ENCODE peak calls at places on chromosome 9, in seven cellular contexts. One of them, this sample, is unnamed.

GRCh38 chr9:119164716-119165115 is 204.5 kb downstream of the BRINP1 start:
- DNase-seq in neuronal stem cell: no peak
- DNase-seq in left ventricle myocardium inferior: no peak
- DNase-seq in sigmoid colon: no peak
- DNase-seq in NCI-H774: peak
- DNase-seq in activated CD4-positive, alpha-beta memory T cell treated with anti-CD3 and anti-CD28 coated beads, Interleukin-2, amount 10 ng/mL, durations not matched to agents 7 days and 5 days: no peak
- DNase-seq in H1: no peak
- DNase-seq in this sample: no peak

GRCh38 chr9:112074250-112075008 is 100.7 kb downstream of the SUSD1 start:
- DNase-seq in neuronal stem cell: peak
- DNase-seq in left ventricle myocardium inferior: peak
- DNase-seq in sigmoid colon: peak
- DNase-seq in NCI-H774: peak
- DNase-seq in activated CD4-positive, alpha-beta memory T cell treated with anti-CD3 and anti-CD28 coated beads, Interleukin-2, amount 10 ng/mL, durations not matched to agents 7 days and 5 days: peak
- DNase-seq in H1: peak
- DNase-seq in this sample: peak

GRCh38 chr9:112487008-112487798 is 576 bp downstream of the KIAA1958 start:
- DNase-seq in neuronal stem cell: peak
- DNase-seq in left ventricle myocardium inferior: peak
- DNase-seq in sigmoid colon: peak
- DNase-seq in NCI-H774: peak
- DNase-seq in activated CD4-positive, alpha-beta memory T cell treated with anti-CD3 and anti-CD28 coated beads, Interleukin-2, amount 10 ng/mL, durations not matched to agents 7 days and 5 days: peak
- DNase-seq in H1: peak
- DNase-seq in this sample: peak

GRCh38 chr9:20640331-20641187 is 18.3 kb upstream of the MLLT3 start:
- DNase-seq in neuronal stem cell: no peak
- DNase-seq in left ventricle myocardium inferior: peak
- DNase-seq in sigmoid colon: peak
- DNase-seq in NCI-H774: no peak
- DNase-seq in activated CD4-positive, alpha-beta memory T cell treated with anti-CD3 and anti-CD28 coated beads, Interleukin-2, amount 10 ng/mL, durations not matched to agents 7 days and 5 days: peak
- DNase-seq in H1: no peak
- DNase-seq in this sample: peak

GRCh38 chr9:36161187-36161586 is 8.0 kb upstream of the CCIN start:
- DNase-seq in neuronal stem cell: no peak
- DNase-seq in left ventricle myocardium inferior: no peak
- DNase-seq in sigmoid colon: no peak
- DNase-seq in NCI-H774: no peak
- DNase-seq in activated CD4-positive, alpha-beta memory T cell treated with anti-CD3 and anti-CD28 coated beads, Interleukin-2, amount 10 ng/mL, durations not matched to agents 7 days and 5 days: no peak
- DNase-seq in H1: no peak
- DNase-seq in this sample: no peak

GRCh38 chr9:85067792-85068191 is 398.3 kb downstream of the NTRK2 start:
- DNase-seq in neuronal stem cell: no peak
- DNase-seq in left ventricle myocardium inferior: no peak
- DNase-seq in sigmoid colon: no peak
- DNase-seq in NCI-H774: no peak
- DNase-seq in activated CD4-positive, alpha-beta memory T cell treated with anti-CD3 and anti-CD28 coated beads, Interleukin-2, amount 10 ng/mL, durations not matched to agents 7 days and 5 days: no peak
- DNase-seq in H1: no peak
- DNase-seq in this sample: no peak

GRCh38 chr9:128056887-128057723 is 10.0 kb downstream of the NAIF1 start:
- DNase-seq in neuronal stem cell: no peak
- DNase-seq in left ventricle myocardium inferior: no peak
- DNase-seq in sigmoid colon: no peak
- DNase-seq in NCI-H774: peak
- DNase-seq in activated CD4-positive, alpha-beta memory T cell treated with anti-CD3 and anti-CD28 coated beads, Interleukin-2, amount 10 ng/mL, durations not matched to agents 7 days and 5 days: no peak
- DNase-seq in H1: no peak
- DNase-seq in this sample: no peak

GRCh38 chr9:96875460-96876142 is 21.3 kb upstream of the ZNF782 start:
- DNase-seq in neuronal stem cell: peak
- DNase-seq in left ventricle myocardium inferior: peak
- DNase-seq in sigmoid colon: no peak
- DNase-seq in NCI-H774: peak
- DNase-seq in activated CD4-positive, alpha-beta memory T cell treated with anti-CD3 and anti-CD28 coated beads, Interleukin-2, amount 10 ng/mL, durations not matched to agents 7 days and 5 days: peak
- DNase-seq in H1: peak
- DNase-seq in this sample: no peak

GRCh38 chr9:82553654-82554366 is 509.1 kb downstream of the RASEF start:
- DNase-seq in neuronal stem cell: no peak
- DNase-seq in left ventricle myocardium inferior: no peak
- DNase-seq in sigmoid colon: no peak
- DNase-seq in NCI-H774: no peak
- DNase-seq in activated CD4-positive, alpha-beta memory T cell treated with anti-CD3 and anti-CD28 coated beads, Interleukin-2, amount 10 ng/mL, durations not matched to agents 7 days and 5 days: no peak
- DNase-seq in H1: no peak
- DNase-seq in this sample: no peak

GRCh38 chr9:18474778-18475177 is 825 bp downstream of the ADAMTSL1 start:
- DNase-seq in neuronal stem cell: no peak
- DNase-seq in left ventricle myocardium inferior: no peak
- DNase-seq in sigmoid colon: no peak
- DNase-seq in NCI-H774: no peak
- DNase-seq in activated CD4-positive, alpha-beta memory T cell treated with anti-CD3 and anti-CD28 coated beads, Interleukin-2, amount 10 ng/mL, durations not matched to agents 7 days and 5 days: no peak
- DNase-seq in H1: no peak
- DNase-seq in this sample: no peak

GRCh38 chr9:7150153-7150890 is 392.5 kb downstream of the KDM4C start:
- DNase-seq in neuronal stem cell: no peak
- DNase-seq in left ventricle myocardium inferior: no peak
- DNase-seq in sigmoid colon: no peak
- DNase-seq in NCI-H774: no peak
- DNase-seq in activated CD4-positive, alpha-beta memory T cell treated with anti-CD3 and anti-CD28 coated beads, Interleukin-2, amount 10 ng/mL, durations not matched to agents 7 days and 5 days: peak
- DNase-seq in H1: no peak
- DNase-seq in this sample: no peak

GRCh38 chr9:14895806-14896205 is 14.4 kb downstream of the FREM1 start:
- DNase-seq in neuronal stem cell: no peak
- DNase-seq in left ventricle myocardium inferior: no peak
- DNase-seq in sigmoid colon: no peak
- DNase-seq in NCI-H774: no peak
- DNase-seq in activated CD4-positive, alpha-beta memory T cell treated with anti-CD3 and anti-CD28 coated beads, Interleukin-2, amount 10 ng/mL, durations not matched to agents 7 days and 5 days: no peak
- DNase-seq in H1: no peak
- DNase-seq in this sample: no peak

GRCh38 chr9:106479679-106480078 is 383.3 kb upstream of the ZNF462 start:
- DNase-seq in neuronal stem cell: no peak
- DNase-seq in left ventricle myocardium inferior: no peak
- DNase-seq in sigmoid colon: no peak
- DNase-seq in NCI-H774: no peak
- DNase-seq in activated CD4-positive, alpha-beta memory T cell treated with anti-CD3 and anti-CD28 coated beads, Interleukin-2, amount 10 ng/mL, durations not matched to agents 7 days and 5 days: no peak
- DNase-seq in H1: no peak
- DNase-seq in this sample: no peak

GRCh38 chr9:90631964-90632363 is 10.7 kb downstream of the DIRAS2 start:
- DNase-seq in neuronal stem cell: no peak
- DNase-seq in left ventricle myocardium inferior: no peak
- DNase-seq in sigmoid colon: no peak
- DNase-seq in NCI-H774: no peak
- DNase-seq in activated CD4-positive, alpha-beta memory T cell treated with anti-CD3 and anti-CD28 coated beads, Interleukin-2, amount 10 ng/mL, durations not matched to agents 7 days and 5 days: no peak
- DNase-seq in H1: no peak
- DNase-seq in this sample: no peak

GRCh38 chr9:37650873-37651768 is at the start of gene FRMPD1:
- DNase-seq in neuronal stem cell: no peak
- DNase-seq in left ventricle myocardium inferior: peak
- DNase-seq in sigmoid colon: peak
- DNase-seq in NCI-H774: peak
- DNase-seq in activated CD4-positive, alpha-beta memory T cell treated with anti-CD3 and anti-CD28 coated beads, Interleukin-2, amount 10 ng/mL, durations not matched to agents 7 days and 5 days: peak
- DNase-seq in H1: peak
- DNase-seq in this sample: peak

GRCh38 chr9:132838291-132838690 is 39.8 kb downstream of the AK8 start:
- DNase-seq in neuronal stem cell: no peak
- DNase-seq in left ventricle myocardium inferior: no peak
- DNase-seq in sigmoid colon: peak
- DNase-seq in NCI-H774: no peak
- DNase-seq in activated CD4-positive, alpha-beta memory T cell treated with anti-CD3 and anti-CD28 coated beads, Interleukin-2, amount 10 ng/mL, durations not matched to agents 7 days and 5 days: no peak
- DNase-seq in H1: no peak
- DNase-seq in this sample: no peak

GRCh38 chr9:38243993-38244392 is 148.5 kb upstream of the ALDH1B1 start:
- DNase-seq in neuronal stem cell: no peak
- DNase-seq in left ventricle myocardium inferior: no peak
- DNase-seq in sigmoid colon: no peak
- DNase-seq in NCI-H774: no peak
- DNase-seq in activated CD4-positive, alpha-beta memory T cell treated with anti-CD3 and anti-CD28 coated beads, Interleukin-2, amount 10 ng/mL, durations not matched to agents 7 days and 5 days: no peak
- DNase-seq in H1: peak
- DNase-seq in this sample: no peak

GRCh38 chr9:84493284-84493947 is 152.9 kb upstream of the SLC28A3 start:
- DNase-seq in neuronal stem cell: no peak
- DNase-seq in left ventricle myocardium inferior: no peak
- DNase-seq in sigmoid colon: peak
- DNase-seq in NCI-H774: no peak
- DNase-seq in activated CD4-positive, alpha-beta memory T cell treated with anti-CD3 and anti-CD28 coated beads, Interleukin-2, amount 10 ng/mL, durations not matched to agents 7 days and 5 days: no peak
- DNase-seq in H1: peak
- DNase-seq in this sample: no peak

GRCh38 chr9:91515074-91515687 is 91.5 kb upstream of the NFIL3 start:
- DNase-seq in neuronal stem cell: no peak
- DNase-seq in left ventricle myocardium inferior: peak
- DNase-seq in sigmoid colon: no peak
- DNase-seq in NCI-H774: peak
- DNase-seq in activated CD4-positive, alpha-beta memory T cell treated with anti-CD3 and anti-CD28 coated beads, Interleukin-2, amount 10 ng/mL, durations not matched to agents 7 days and 5 days: no peak
- DNase-seq in H1: no peak
- DNase-seq in this sample: no peak

GRCh38 chr9:121326924-121327613 is 43.0 kb downstream of the STOM start:
- DNase-seq in neuronal stem cell: no peak
- DNase-seq in left ventricle myocardium inferior: no peak
- DNase-seq in sigmoid colon: peak
- DNase-seq in NCI-H774: no peak
- DNase-seq in activated CD4-positive, alpha-beta memory T cell treated with anti-CD3 and anti-CD28 coated beads, Interleukin-2, amount 10 ng/mL, durations not matched to agents 7 days and 5 days: no peak
- DNase-seq in H1: no peak
- DNase-seq in this sample: no peak

This sample was measured in effector CD4-positive, alpha-beta T cell.